ENCODE peak calls at places on chromosomes 7 and 10, in ten cellular contexts. O, M, R, D, K, Z, F, C, G and P are unnamed samples.
A peak's percentile ranks its signal among the peaks of the same experiment; 100 is the strongest.

GRCh38 chr7:17681965-17682364 is 258.3 kb downstream of the SNX13 start:
- DNase-seq in O (no peak), M (no peak), R (no peak), D (no peak), K (no peak), Z (no peak), F (no peak), C (no peak), G (no peak), P (no peak)

GRCh38 chr10:99660662-99661369 is 1.5 kb downstream of the ENTPD7 start:
- DNase-seq in O (no peak), M (no peak), R (no peak), D (no peak), K (no peak), Z (no peak), F (no peak), C (no peak), G (peak; percentile 14), P (no peak)

GRCh38 chr7:27098493-27099223 is 2.9 kb upstream of the HOXA1 start:
- DNase-seq in O (no peak), M (no peak), R (peak; percentile 74), D (no peak), K (no peak), Z (peak; percentile 51), F (no peak), C (no peak), G (peak; percentile 80), P (no peak)

GRCh38 chr10:55500931-55501559 is 700.0 kb upstream of the PCDH15 start:
- DNase-seq in O (no peak), M (no peak), R (no peak), D (peak; percentile 34), K (no peak), Z (no peak), F (no peak), C (no peak), G (no peak), P (no peak)

GRCh38 chr10:46317889-46318288 is 31.1 kb downstream of the ANTXRL start:
- DNase-seq in O (no peak), M (no peak), R (no peak), D (no peak), K (no peak), Z (no peak), F (no peak), C (no peak), G (no peak), P (no peak)

GRCh38 chr10:118349235-118349634 is 7.1 kb upstream of the FAM204A start:
- DNase-seq in O (no peak), M (no peak), R (no peak), D (no peak), K (no peak), Z (no peak), F (no peak), C (no peak), G (no peak), P (no peak)

GRCh38 chr10:102632394-102633062 is 11.8 kb upstream of the TRIM8 start:
- DNase-seq in O (no peak), M (peak; percentile 27), R (no peak), D (no peak), K (no peak), Z (peak; percentile 76), F (no peak), C (no peak), G (peak; percentile 52), P (no peak)

GRCh38 chr7:63899691-63900393 is 98.8 kb upstream of the ZNF722 start:
- DNase-seq in O (peak; percentile 73), M (peak; percentile 88), R (peak; percentile 78), D (peak; percentile 88), K (no peak), Z (peak; percentile 93), F (no peak), C (no peak), G (no peak), P (peak; percentile 92)

GRCh38 chr10:474406-474805 is 215.1 kb downstream of the DIP2C start:
- DNase-seq in O (no peak), M (no peak), R (no peak), D (no peak), K (no peak), Z (no peak), F (no peak), C (no peak), G (no peak), P (no peak)

GRCh38 chr10:472241-472910 is 217.1 kb downstream of the DIP2C start:
- DNase-seq in O (no peak), M (no peak), R (no peak), D (no peak), K (no peak), Z (no peak), F (no peak), C (no peak), G (no peak), P (no peak)

GRCh38 chr10:469947-470338 is 219.5 kb downstream of the DIP2C start:
- DNase-seq in O (no peak), M (no peak), R (no peak), D (no peak), K (no peak), Z (no peak), F (no peak), C (no peak), G (no peak), P (no peak)

GRCh38 chr10:474946-475345 is 214.5 kb downstream of the DIP2C start:
- DNase-seq in O (no peak), M (no peak), R (no peak), D (no peak), K (no peak), Z (no peak), F (no peak), C (no peak), G (no peak), P (no peak)

DNA sequence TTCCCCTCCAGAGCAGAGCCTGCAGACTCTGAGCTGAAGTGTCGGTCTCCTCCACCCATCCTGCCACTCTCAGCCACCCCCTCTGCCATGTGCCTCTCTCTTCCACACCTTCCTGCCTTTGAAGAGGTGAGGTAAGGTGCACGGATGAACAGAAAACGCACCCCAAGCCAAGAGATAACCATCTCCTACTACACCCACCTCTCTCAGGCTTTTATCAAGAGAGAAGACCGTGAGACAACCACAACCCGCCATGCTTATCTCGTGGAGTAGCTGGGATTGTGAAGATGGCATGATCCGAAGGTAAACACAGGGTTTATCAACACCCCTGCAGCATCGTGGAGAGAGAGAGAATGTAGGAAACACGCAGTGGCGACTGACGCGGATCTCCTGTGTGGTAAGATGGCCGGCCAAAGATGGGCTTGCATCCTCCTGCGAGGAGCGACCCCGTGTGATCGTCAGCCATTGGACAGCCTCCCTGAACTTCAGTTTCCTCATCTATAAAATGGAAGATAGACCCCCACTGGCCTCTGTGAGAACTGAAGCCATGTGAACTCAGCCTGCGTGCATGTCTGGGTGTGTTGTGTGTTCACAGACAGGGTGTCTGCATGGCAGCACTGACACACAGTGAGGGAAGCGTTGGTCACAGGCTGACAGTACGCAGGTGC is 219.0 kb downstream of the DIP2C start:
- DNase-seq in O (peak; percentile 3), M (no peak), R (no peak), D (no peak), K (no peak), Z (no peak), F (no peak), C (no peak), G (no peak), P (no peak)
- H3K4me1 ChIP-seq in O (no peaks in the 10 kb centered on the region), M (no peaks in the 10 kb centered on the region), R (no peaks in the 10 kb centered on the region), D (no peaks in the 10 kb centered on the region), K (no peaks in the 10 kb centered on the region), Z (no peaks in the 10 kb centered on the region), F (no peaks in the 10 kb centered on the region), C (no peaks in the 10 kb centered on the region), G (no peaks in the 10 kb centered on the region), P (no peaks in the 10 kb centered on the region)

GRCh38 chr7:131222171-131222570 is 105.5 kb upstream of the MKLN1 start:
- DNase-seq in O (no peak), M (no peak), R (no peak), D (no peak), K (no peak), Z (no peak), F (no peak), C (no peak), G (no peak), P (no peak)
- TF ChIP-seq CTCF in O (no peak), M (no peak), R (no peak), D (no peak), K (no peak), Z (no peak), F (no peak), C (no peak), G (peak; percentile 7), P (no peak)

DNA sequence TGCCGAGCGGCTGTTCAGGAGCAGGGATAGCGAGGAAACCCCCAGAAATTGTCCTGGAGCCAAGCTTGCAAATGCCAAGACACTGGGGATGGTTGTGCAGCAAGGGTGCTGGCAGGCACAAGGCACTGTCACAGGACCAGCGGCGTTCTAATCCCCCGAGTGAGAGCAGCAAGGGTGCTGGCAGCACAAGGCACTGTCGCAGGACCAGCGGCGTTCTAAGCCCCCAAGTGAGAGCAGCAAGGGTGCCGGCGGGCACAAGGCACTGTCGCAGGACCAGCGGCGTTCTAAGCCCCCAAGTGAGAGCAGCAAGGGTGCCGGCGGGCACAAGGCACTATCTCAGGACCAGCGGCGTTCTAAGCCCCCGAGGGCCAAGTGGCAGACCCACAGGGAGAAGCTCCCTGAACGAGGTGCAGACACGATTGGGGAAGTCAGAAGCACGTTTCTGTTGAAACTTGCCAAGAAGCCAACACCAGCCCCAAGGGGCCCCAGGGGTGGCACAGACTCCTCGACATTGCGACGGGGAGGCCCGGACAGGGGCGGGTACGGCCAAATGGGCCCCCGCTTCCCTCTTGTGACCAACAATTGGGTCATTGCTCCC is 40.4 kb upstream of the INPP5A start:
- DNase-seq in O (no peak), M (no peak), R (no peak), D (no peak), K (peak; percentile 33), Z (peak; percentile 32), F (no peak), C (no peak), G (no peak), P (no peak)
- TF ChIP-seq POLR2A in O (no peak), M (no peak), R (no peak), D (no peak), K (no peak), Z (no peak), F (no peak), C (no peak), G (no peak), P (no peak)

GRCh38 chr10:79434223-79434687 is 11.2 kb downstream of the ZCCHC24 start:
- DNase-seq in O (no peak), M (peak; percentile 6), R (no peak), D (no peak), K (no peak), Z (peak; percentile 35), F (no peak), C (no peak), G (peak; percentile 63), P (no peak)

GRCh38 chr10:79435271-79436065 is 10.0 kb downstream of the ZCCHC24 start:
- DNase-seq in O (no peak), M (peak; percentile 75), R (no peak), D (no peak), K (no peak), Z (peak; percentile 78), F (no peak), C (no peak), G (peak; percentile 28), P (no peak)

GRCh38 chr10:79434816-79435215 is 10.6 kb downstream of the ZCCHC24 start:
- DNase-seq in O (no peak), M (no peak), R (no peak), D (no peak), K (no peak), Z (peak; percentile 77), F (no peak), C (no peak), G (peak; percentile 86), P (no peak)

GRCh38 chr10:79431891-79432831 is 13.3 kb downstream of the ZCCHC24 start:
- DNase-seq in O (no peak), M (peak; percentile 35), R (no peak), D (no peak), K (no peak), Z (peak; percentile 72), F (no peak), C (no peak), G (peak; percentile 53), P (no peak)

GRCh38 chr10:79433324-79434222 is 11.9 kb downstream of the ZCCHC24 start:
- DNase-seq in O (no peak), M (peak; percentile 50), R (no peak), D (no peak), K (no peak), Z (peak; percentile 46), F (no peak), C (no peak), G (no peak), P (no peak)
- H3K4me1 ChIP-seq in O (peaks cover 9% of the 10 kb centered on the region), M (peaks cover 25% of the 10 kb centered on the region), R (no peaks in the 10 kb centered on the region), D (peaks cover 10% of the 10 kb centered on the region), K (peaks cover 20% of the 10 kb centered on the region), Z (peaks cover 55% of the 10 kb centered on the region), F (peaks cover 4% of the 10 kb centered on the region), C (peaks cover 58% of the 10 kb centered on the region), G (peaks cover 74% of the 10 kb centered on the region), P (peaks cover 28% of the 10 kb centered on the region)